ENCODE peak calls at places on chromosomes 1 and 21, in seven cellular contexts. P is A673; V is NCI-H345; I is CD8-positive, alpha-beta memory T cell; W is choroid plexus epithelial cell; Y is non-pigmented ciliary epithelial cell; U is endothelial cell. H is an unnamed sample.
A peak's percentile ranks its signal among the peaks of the same experiment; 100 is the strongest.

GRCh38 chr1:234515411-234515810 is 36.4 kb upstream of the TARBP1 start:
- DNase-seq in P (no peak), U (no peak), W (peak; percentile 61), V (no peak), Y (no peak), I (no peak), H (peak; percentile 56)

GRCh38 chr21:41216486-41216885 is 48.5 kb downstream of the BACE2 start:
- DNase-seq in V (no peak), I (no peak), W (no peak), P (no peak), U (no peak), Y (no peak), H (no peak)

GRCh38 chr1:184296466-184297243 is 90.2 kb upstream of the C1orf21 start:
- DNase-seq in U (no peak), P (peak; percentile 98), Y (peak; percentile 89), W (peak; percentile 96), I (no peak), V (no peak), H (peak; percentile 99)

GRCh38 chr1:211874521-211875347 is 44.2 kb upstream of the LPGAT1 start:
- DNase-seq in U (no peak), V (no peak), W (no peak), P (no peak), Y (no peak), I (no peak), H (no peak)

GRCh38 chr1:200435200-200435780 is 25.5 kb upstream of the ZNF281 start:
- DNase-seq in P (no peak), W (no peak), Y (no peak), V (no peak), I (no peak), U (no peak), H (peak; percentile 40)

GRCh38 chr1:938088-938683 is 14.5 kb downstream of the SAMD11 start:
- DNase-seq in I (no peak), Y (no peak), W (peak; percentile 58), P (no peak), U (peak; percentile 58), V (no peak), H (peak; percentile 42)

GRCh38 chr1:42340093-42340492 is 5.1 kb upstream of the FOXJ3 start:
- DNase-seq in Y (no peak), W (no peak), V (peak; percentile 99), I (no peak), P (no peak), U (no peak), H (no peak)

GRCh38 chr1:205229399-205229861 is 1.7 kb downstream of the TMCC2 start:
- DNase-seq in P (peak; percentile 61), Y (no peak), U (peak; percentile 46), I (peak; percentile 31), W (peak; percentile 70), V (peak; percentile 88), H (peak; percentile 59)

GRCh38 chr1:46667782-46668760 is at the start of gene ATPAF1:
- DNase-seq in W (peak; percentile 75), Y (no peak), I (peak; percentile 30), U (peak; percentile 65), P (peak; percentile 81), V (peak; percentile 74), H (peak; percentile 63)

GRCh38 chr1:98355656-98356384 is 305.7 kb upstream of the SNX7 start:
- DNase-seq in V (no peak), W (no peak), P (no peak), I (no peak), U (no peak), Y (no peak), H (no peak)

GRCh38 chr21:33197546-33197945 is 32.2 kb upstream of the IFNAR2 start:
- DNase-seq in V (no peak), W (no peak), U (no peak), Y (no peak), P (no peak), I (no peak), H (no peak)

GRCh38 chr1:41919764-41920397 is 1.2 kb upstream of the HIVEP3 start:
- DNase-seq in P (peak; percentile 82), V (no peak), U (no peak), I (peak; percentile 58), Y (no peak), W (no peak), H (peak; percentile 23)